ENCODE peak calls at places on chromosomes 16 and 17, in ten cellular contexts. W is stimulated activated CD4-positive, alpha-beta T cell treated with anti-CD3 and anti-CD28 coated beads, Interleukin-12 subunit alpha, Interleukin-12 subunit beta, amount 100 ng/mL, for 24 hours; O is progenitor cell of endocrine pancreas; G is colonic mucosa; Q is HEK293T; V is mesenchymal stem cell; Y is amygdala; X is Right ventricle myocardium superior; R is CD8-positive, alpha-beta T cell; M is naive thymus-derived CD4-positive, alpha-beta T cell. C is an unnamed sample.

GRCh38 chr16:85621698-85622433 is 8.7 kb downstream of the GSE1 start:
- DNase-seq in W (no peak), O (no peak), G (peak; percentile 86), Q (no peak), V (no peak), Y (no peak), X (no peak), R (no peak), M (no peak), C (peak; percentile 91)

GRCh38 chr17:1110844-1111598 is 68.8 kb downstream of the ABR start:
- DNase-seq in W (no peak), O (no peak), G (peak; percentile 83), Q (no peak), V (peak; percentile 98), Y (peak; percentile 71), X (peak; percentile 79), R (no peak), M (no peak), C (peak; percentile 70)

GRCh38 chr16:66006485-66006884 is 360.0 kb upstream of the CDH5 start:
- DNase-seq in W (no peak), O (no peak), G (no peak), Q (no peak), V (no peak), Y (no peak), X (no peak), R (no peak), M (no peak), C (no peak)

GRCh38 chr16:84603115-84603816 is 14.6 kb downstream of the COTL1 start:
- DNase-seq in W (no peak), O (no peak), G (peak; percentile 60), Q (no peak), V (peak; percentile 99), Y (peak; percentile 82), X (peak; percentile 92), R (peak; percentile 62), M (no peak), C (peak; percentile 83)

GRCh38 chr16:86575754-86576557 is 2.4 kb upstream of the FOXL1 start:
- DNase-seq in W (peak; percentile 51), O (peak; percentile 79), G (peak; percentile 79), Q (peak; percentile 83), V (peak; percentile 98), Y (no peak), X (peak; percentile 91), R (no peak), M (peak; percentile 41), C (peak; percentile 78)

GRCh38 chr17:82893779-82894178 is 54.0 kb upstream of the ZNF750 start:
- DNase-seq in W (no peak), O (no peak), G (no peak), Q (no peak), V (no peak), Y (no peak), X (peak; percentile 13), R (no peak), M (peak; percentile 38), C (no peak)

GRCh38 chr17:36092228-36092627 is 2.3 kb upstream of the CCL3 start:
- DNase-seq in W (no peak), O (no peak), G (no peak), Q (no peak), V (no peak), Y (no peak), X (no peak), R (no peak), M (no peak), C (no peak)

GRCh38 chr17:27764589-27764988 is 35.7 kb downstream of the NOS2 start:
- DNase-seq in W (no peak), O (no peak), G (no peak), Q (no peak), V (no peak), Y (no peak), X (no peak), R (no peak), M (no peak), C (no peak)

GRCh38 chr17:82134101-82134500 is 36.1 kb upstream of the FASN start:
- DNase-seq in W (no peak), O (no peak), G (no peak), Q (no peak), V (peak; percentile 76), Y (no peak), X (no peak), R (no peak), M (no peak), C (no peak)

GRCh38 chr17:38728290-38728831 is 1.8 kb upstream of the CISD3 start:
- DNase-seq in W (no peak), O (no peak), G (no peak), Q (no peak), V (no peak), Y (no peak), X (peak; percentile 50), R (peak; percentile 76), M (peak; percentile 88), C (no peak)

GRCh38 chr17:5418858-5419355 is 555 bp downstream of the NUP88 start:
- DNase-seq in W (peak; percentile 51), O (no peak), G (peak; percentile 72), Q (no peak), V (peak; percentile 65), Y (no peak), X (no peak), R (peak; percentile 64), M (peak; percentile 86), C (peak; percentile 37)

GRCh38 chr16:81429045-81429521 is 15.5 kb upstream of the CMIP start:
- DNase-seq in W (no peak), O (no peak), G (no peak), Q (peak; percentile 59), V (peak; percentile 59), Y (no peak), X (peak; percentile 59), R (no peak), M (no peak), C (peak; percentile 89)

GRCh38 chr17:43515641-43516040 is 30.5 kb downstream of the ETV4 start:
- DNase-seq in W (no peak), O (no peak), G (no peak), Q (no peak), V (no peak), Y (no peak), X (no peak), R (no peak), M (no peak), C (no peak)

GRCh38 chr17:19013806-19014627 is 9.5 kb upstream of the FAM83G start:
- DNase-seq in W (no peak), O (no peak), G (no peak), Q (no peak), V (no peak), Y (no peak), X (peak; percentile 24), R (no peak), M (no peak), C (no peak)

GRCh38 chr16:81061307-81061640 is 15.8 kb downstream of the C16orf46 start:
- DNase-seq in W (no peak), O (no peak), G (no peak), Q (no peak), V (no peak), Y (no peak), X (no peak), R (no peak), M (no peak), C (no peak)

GRCh38 chr17:10729334-10730193 is at the start of gene TMEM220:
- DNase-seq in W (peak; percentile 38), O (peak; percentile 43), G (peak; percentile 77), Q (peak; percentile 38), V (peak; percentile 82), Y (peak; percentile 45), X (peak; percentile 91), R (peak; percentile 37), M (peak; percentile 35), C (peak; percentile 87)

GRCh38 chr16:17696696-17697095 is 225.9 kb upstream of the XYLT1 start:
- DNase-seq in W (no peak), O (no peak), G (no peak), Q (no peak), V (no peak), Y (no peak), X (no peak), R (no peak), M (no peak), C (no peak)

GRCh38 chr17:34312080-34312479 is 7.2 kb upstream of the CCL8 start:
- DNase-seq in W (no peak), O (no peak), G (no peak), Q (no peak), V (no peak), Y (no peak), X (no peak), R (no peak), M (no peak), C (no peak)

GRCh38 chr17:19538095-19539039 is 4.7 kb downstream of the SLC47A1 start:
- DNase-seq in W (no peak), O (no peak), G (no peak), Q (no peak), V (no peak), Y (peak; percentile 40), X (no peak), R (no peak), M (no peak), C (peak; percentile 56)

GRCh38 chr16:57091990-57092785 is at the start of gene CPNE2:
- DNase-seq in W (peak; percentile 26), O (peak; percentile 47), G (peak; percentile 66), Q (peak; percentile 70), V (peak; percentile 70), Y (peak; percentile 73), X (peak; percentile 77), R (no peak), M (no peak), C (peak; percentile 75)

GRCh38 chr17:7046127-7046724 is 2.3 kb upstream of the SLC16A11 start:
- DNase-seq in W (no peak), O (peak; percentile 43), G (peak; percentile 95), Q (no peak), V (peak; percentile 63), Y (peak; percentile 29), X (no peak), R (peak; percentile 43), M (no peak), C (peak; percentile 90)

GRCh38 chr17:2438823-2439222 is 38.0 kb upstream of the MNT start:
- DNase-seq in W (no peak), O (no peak), G (no peak), Q (no peak), V (peak; percentile 76), Y (no peak), X (no peak), R (no peak), M (no peak), C (no peak)

GRCh38 chr17:76139801-76140660 is 1.0 kb downstream of the FOXJ1 start:
- DNase-seq in W (no peak), O (peak; percentile 63), G (peak; percentile 59), Q (no peak), V (no peak), Y (no peak), X (no peak), R (peak; percentile 52), M (peak; percentile 57), C (no peak)

GRCh38 chr17:57989011-57989345 is 924 bp upstream of the VEZF1 start:
- DNase-seq in W (no peak), O (no peak), G (peak; percentile 44), Q (peak; percentile 32), V (peak; percentile 72), Y (no peak), X (peak; percentile 55), R (no peak), M (no peak), C (peak; percentile 45)

GRCh38 chr16:17467923-17468540 is 2.7 kb downstream of the XYLT1 start:
- DNase-seq in W (peak; percentile 16), O (peak; percentile 59), G (peak; percentile 85), Q (peak; percentile 55), V (no peak), Y (peak; percentile 72), X (peak; percentile 74), R (peak; percentile 50), M (no peak), C (peak; percentile 75)

GRCh38 chr17:15274017-15274416 is 8.9 kb upstream of the PMP22 start:
- DNase-seq in W (no peak), O (no peak), G (no peak), Q (no peak), V (no peak), Y (no peak), X (no peak), R (no peak), M (no peak), C (no peak)

GRCh38 chr16:59060212-59060611 is 326.1 kb upstream of the GOT2 start:
- DNase-seq in W (no peak), O (no peak), G (no peak), Q (no peak), V (peak; percentile 36), Y (no peak), X (no peak), R (no peak), M (no peak), C (no peak)

C was measured in body of pancreas.